ENCODE peak calls at places on chromosomes 7 and 10, in four cellular contexts. One of them, this sample, is unnamed.

GRCh38 chr7:2521952-2522591 is 2.5 kb downstream of the LFNG start:
- DNase-seq in H9: no peak
- DNase-seq in activated gamma-delta T cell treated with anti-CD3 and anti-CD28 coated beads, Interleukin-2, amount 50 U/mL, for 16 hours: peak; percentile 72
- DNase-seq in lower lobe of right lung: peak; percentile 74
- DNase-seq in this sample: no peak

GRCh38 chr10:100907773-100908172 is 5.0 kb upstream of the SLF2 start:
- DNase-seq in H9: no peak
- DNase-seq in activated gamma-delta T cell treated with anti-CD3 and anti-CD28 coated beads, Interleukin-2, amount 50 U/mL, for 16 hours: no peak
- DNase-seq in lower lobe of right lung: no peak
- DNase-seq in this sample: no peak

GRCh38 chr7:1049006-1049741 is 4.8 kb downstream of the GPR146 start:
- DNase-seq in H9: no peak
- DNase-seq in activated gamma-delta T cell treated with anti-CD3 and anti-CD28 coated beads, Interleukin-2, amount 50 U/mL, for 16 hours: no peak
- DNase-seq in lower lobe of right lung: no peak
- DNase-seq in this sample: no peak

GRCh38 chr10:71604324-71605018 is 115.1 kb downstream of the C10orf105 start:
- DNase-seq in H9: no peak
- DNase-seq in activated gamma-delta T cell treated with anti-CD3 and anti-CD28 coated beads, Interleukin-2, amount 50 U/mL, for 16 hours: no peak
- DNase-seq in lower lobe of right lung: no peak
- DNase-seq in this sample: no peak

GRCh38 chr10:130409931-130410330 is 273.7 kb downstream of the GLRX3 start:
- DNase-seq in H9: peak; percentile 17
- DNase-seq in activated gamma-delta T cell treated with anti-CD3 and anti-CD28 coated beads, Interleukin-2, amount 50 U/mL, for 16 hours: no peak
- DNase-seq in lower lobe of right lung: no peak
- DNase-seq in this sample: no peak

GRCh38 chr7:200704-201103 is 8.3 kb downstream of the FAM20C start:
- DNase-seq in lower lobe of right lung: no peak
- DNase-seq in H9: no peak
- DNase-seq in activated gamma-delta T cell treated with anti-CD3 and anti-CD28 coated beads, Interleukin-2, amount 50 U/mL, for 16 hours: no peak
- DNase-seq in this sample: no peak

GRCh38 chr7:151239837-151240459 is 7.7 kb downstream of the CHPF2 start:
- DNase-seq in H9: no peak
- DNase-seq in lower lobe of right lung: no peak
- DNase-seq in activated gamma-delta T cell treated with anti-CD3 and anti-CD28 coated beads, Interleukin-2, amount 50 U/mL, for 16 hours: no peak
- DNase-seq in this sample: no peak

GRCh38 chr7:65509368-65510186 is 135.9 kb downstream of the ZNF92 start:
- DNase-seq in activated gamma-delta T cell treated with anti-CD3 and anti-CD28 coated beads, Interleukin-2, amount 50 U/mL, for 16 hours: peak; percentile 2
- DNase-seq in H9: no peak
- DNase-seq in lower lobe of right lung: no peak
- DNase-seq in this sample: no peak

GRCh38 chr10:103676851-103677417 is 178.4 kb downstream of the SH3PXD2A start:
- DNase-seq in activated gamma-delta T cell treated with anti-CD3 and anti-CD28 coated beads, Interleukin-2, amount 50 U/mL, for 16 hours: no peak
- DNase-seq in lower lobe of right lung: no peak
- DNase-seq in H9: no peak
- DNase-seq in this sample: no peak

GRCh38 chr10:13091816-13092215 is 8.1 kb upstream of the OPTN start:
- DNase-seq in lower lobe of right lung: no peak
- DNase-seq in activated gamma-delta T cell treated with anti-CD3 and anti-CD28 coated beads, Interleukin-2, amount 50 U/mL, for 16 hours: no peak
- DNase-seq in H9: no peak
- DNase-seq in this sample: no peak

GRCh38 chr7:100720645-100721504 is 607 bp downstream of the EPO start:
- DNase-seq in H9: no peak
- DNase-seq in lower lobe of right lung: no peak
- DNase-seq in activated gamma-delta T cell treated with anti-CD3 and anti-CD28 coated beads, Interleukin-2, amount 50 U/mL, for 16 hours: no peak
- DNase-seq in this sample: no peak

GRCh38 chr10:128867119-128867518 is 599.9 kb upstream of the MGMT start:
- DNase-seq in H9: no peak
- DNase-seq in lower lobe of right lung: no peak
- DNase-seq in activated gamma-delta T cell treated with anti-CD3 and anti-CD28 coated beads, Interleukin-2, amount 50 U/mL, for 16 hours: no peak
- DNase-seq in this sample: no peak

GRCh38 chr7:50661345-50662058 is 96.3 kb upstream of the DDC start:
- DNase-seq in activated gamma-delta T cell treated with anti-CD3 and anti-CD28 coated beads, Interleukin-2, amount 50 U/mL, for 16 hours: no peak
- DNase-seq in H9: no peak
- DNase-seq in lower lobe of right lung: no peak
- DNase-seq in this sample: no peak

GRCh38 chr7:4871930-4872675 is 10.3 kb upstream of the PAPOLB start:
- DNase-seq in lower lobe of right lung: no peak
- DNase-seq in H9: no peak
- DNase-seq in activated gamma-delta T cell treated with anti-CD3 and anti-CD28 coated beads, Interleukin-2, amount 50 U/mL, for 16 hours: no peak
- DNase-seq in this sample: no peak

GRCh38 chr10:126459032-126459831 is 71.0 kb upstream of the ADAM12 start:
- DNase-seq in lower lobe of right lung: no peak
- DNase-seq in activated gamma-delta T cell treated with anti-CD3 and anti-CD28 coated beads, Interleukin-2, amount 50 U/mL, for 16 hours: no peak
- DNase-seq in H9: no peak
- DNase-seq in this sample: no peak

GRCh38 chr10:17278607-17279240 is 50.7 kb downstream of the VIM start:
- DNase-seq in lower lobe of right lung: no peak
- DNase-seq in activated gamma-delta T cell treated with anti-CD3 and anti-CD28 coated beads, Interleukin-2, amount 50 U/mL, for 16 hours: no peak
- DNase-seq in H9: no peak
- DNase-seq in this sample: no peak

GRCh38 chr10:51510231-51510630 is 189.2 kb downstream of the CSTF2T start:
- DNase-seq in activated gamma-delta T cell treated with anti-CD3 and anti-CD28 coated beads, Interleukin-2, amount 50 U/mL, for 16 hours: no peak
- DNase-seq in lower lobe of right lung: no peak
- DNase-seq in H9: no peak
- DNase-seq in this sample: no peak

GRCh38 chr7:137287651-137288258 is 55.8 kb downstream of the PTN start:
- DNase-seq in activated gamma-delta T cell treated with anti-CD3 and anti-CD28 coated beads, Interleukin-2, amount 50 U/mL, for 16 hours: no peak
- DNase-seq in H9: no peak
- DNase-seq in lower lobe of right lung: no peak
- DNase-seq in this sample: no peak

GRCh38 chr10:5196613-5197234 is at the start of gene AKR1C4:
- DNase-seq in activated gamma-delta T cell treated with anti-CD3 and anti-CD28 coated beads, Interleukin-2, amount 50 U/mL, for 16 hours: no peak
- DNase-seq in H9: no peak
- DNase-seq in lower lobe of right lung: no peak
- DNase-seq in this sample: no peak

GRCh38 chr7:157816086-157816485 is 479.3 kb downstream of the DNAJB6 start:
- DNase-seq in activated gamma-delta T cell treated with anti-CD3 and anti-CD28 coated beads, Interleukin-2, amount 50 U/mL, for 16 hours: no peak
- DNase-seq in H9: no peak
- DNase-seq in lower lobe of right lung: peak; percentile 25
- DNase-seq in this sample: no peak

GRCh38 chr10:118035358-118036031 is 11.2 kb downstream of the RAB11FIP2 start:
- DNase-seq in H9: no peak
- DNase-seq in lower lobe of right lung: no peak
- DNase-seq in activated gamma-delta T cell treated with anti-CD3 and anti-CD28 coated beads, Interleukin-2, amount 50 U/mL, for 16 hours: no peak
- DNase-seq in this sample: no peak

GRCh38 chr7:102872460-102872859 is 40.3 kb upstream of the LRRC17 start:
- DNase-seq in H9: no peak
- DNase-seq in lower lobe of right lung: no peak
- DNase-seq in activated gamma-delta T cell treated with anti-CD3 and anti-CD28 coated beads, Interleukin-2, amount 50 U/mL, for 16 hours: no peak
- DNase-seq in this sample: no peak